ENCODE peak calls at places on chromosome 17, in ten cellular contexts. B, S, F, W, N, E, Z, O, I and T are unnamed samples.

GRCh38 chr17:37571674-37572073 is 37.5 kb downstream of the SYNRG start:
- DNase-seq in B (no peak), S (no peak), F (no peak), W (no peak), N (no peak), E (no peak), Z (no peak), O (no peak), I (no peak), T (no peak)

GRCh38 chr17:75684249-75684648 is 17.1 kb downstream of the SAP30BP start:
- DNase-seq in B (no peak), S (no peak), F (no peak), W (no peak), N (no peak), E (no peak), Z (no peak), O (no peak), I (no peak), T (no peak)

GRCh38 chr17:51200846-51201245 is 34.6 kb downstream of the NME2 start:
- DNase-seq in B (no peak), S (no peak), F (no peak), W (no peak), N (no peak), E (no peak), Z (no peak), O (no peak), I (no peak), T (no peak)

GRCh38 chr17:36082062-36082461 is 7.9 kb downstream of the CCL3 start:
- DNase-seq in B (no peak), S (no peak), F (no peak), W (peak; percentile 32), N (no peak), E (no peak), Z (no peak), O (no peak), I (no peak), T (no peak)

GRCh38 chr17:57121308-57122042 is 36.4 kb downstream of the AKAP1 start:
- DNase-seq in B (no peak), S (peak; percentile 53), F (no peak), W (no peak), N (no peak), E (peak; percentile 20), Z (no peak), O (no peak), I (peak; percentile 35), T (peak; percentile 55)

GRCh38 chr17:33982872-33983271 is 272.2 kb upstream of the CCL2 start:
- DNase-seq in B (no peak), S (no peak), F (no peak), W (no peak), N (no peak), E (no peak), Z (no peak), O (no peak), I (no peak), T (no peak)

GRCh38 chr17:81868674-81869220 is 2.4 kb downstream of the ARHGDIA start:
- DNase-seq in B (no peak), S (peak; percentile 37), F (no peak), W (no peak), N (no peak), E (peak; percentile 32), Z (no peak), O (peak; percentile 95), I (no peak), T (no peak)

GRCh38 chr17:7218166-7218565 is 1.5 kb downstream of the DLG4 start:
- DNase-seq in B (no peak), S (peak; percentile 20), F (no peak), W (no peak), N (no peak), E (no peak), Z (no peak), O (no peak), I (no peak), T (no peak)

GRCh38 chr17:12098568-12098967 is 77.9 kb downstream of the MAP2K4 start:
- DNase-seq in B (no peak), S (no peak), F (no peak), W (no peak), N (no peak), E (no peak), Z (no peak), O (no peak), I (no peak), T (no peak)

GRCh38 chr17:59756236-59756818 is 48.9 kb downstream of the VMP1 start:
- DNase-seq in B (no peak), S (no peak), F (no peak), W (no peak), N (no peak), E (no peak), Z (no peak), O (no peak), I (no peak), T (no peak)